ENCODE peak calls at places on chromosomes 1 and 21, in four cellular contexts. One of them, this sample, is unnamed.

GRCh38 chr21:44998086-44998620 is 58.3 kb downstream of the SLX9 start:
- DNase-seq in fibroblast of lung: no peak
- DNase-seq in astrocyte of the spinal cord: no peak
- DNase-seq in dorsolateral prefrontal cortex: no peak
- DNase-seq in this sample: no peak

GRCh38 chr1:236686815-236687160 is 489 bp downstream of the ACTN2 start:
- DNase-seq in fibroblast of lung: no peak
- DNase-seq in astrocyte of the spinal cord: no peak
- DNase-seq in dorsolateral prefrontal cortex: no peak
- DNase-seq in this sample: no peak

GRCh38 chr21:32572574-32573420 is 12.5 kb downstream of the TCP10L start:
- DNase-seq in fibroblast of lung: no peak
- DNase-seq in astrocyte of the spinal cord: no peak
- DNase-seq in dorsolateral prefrontal cortex: no peak
- DNase-seq in this sample: no peak

GRCh38 chr1:184326278-184326677 is 60.6 kb upstream of the C1orf21 start:
- DNase-seq in fibroblast of lung: no peak
- DNase-seq in astrocyte of the spinal cord: no peak
- DNase-seq in dorsolateral prefrontal cortex: no peak
- DNase-seq in this sample: no peak

GRCh38 chr1:192589813-192590212 is 14.2 kb downstream of the RGS1 start:
- DNase-seq in fibroblast of lung: no peak
- DNase-seq in astrocyte of the spinal cord: no peak
- DNase-seq in dorsolateral prefrontal cortex: no peak
- DNase-seq in this sample: no peak

GRCh38 chr1:233905416-233906051 is 1.1 kb downstream of the SLC35F3 start:
- DNase-seq in fibroblast of lung: no peak
- DNase-seq in astrocyte of the spinal cord: no peak
- DNase-seq in dorsolateral prefrontal cortex: no peak
- DNase-seq in this sample: no peak

GRCh38 chr1:214026985-214027384 is 39.2 kb downstream of the PROX1 start:
- DNase-seq in fibroblast of lung: no peak
- DNase-seq in astrocyte of the spinal cord: no peak
- DNase-seq in dorsolateral prefrontal cortex: no peak
- DNase-seq in this sample: no peak

GRCh38 chr1:7171168-7171567 is 385.9 kb downstream of the CAMTA1 start:
- DNase-seq in fibroblast of lung: no peak
- DNase-seq in astrocyte of the spinal cord: no peak
- DNase-seq in dorsolateral prefrontal cortex: no peak
- DNase-seq in this sample: no peak

GRCh38 chr1:9494936-9495758 is 44.1 kb upstream of the SLC25A33 start:
- DNase-seq in fibroblast of lung: peak; percentile 46
- DNase-seq in astrocyte of the spinal cord: peak; percentile 38
- DNase-seq in dorsolateral prefrontal cortex: peak; percentile 31
- DNase-seq in this sample: peak; percentile 58

GRCh38 chr1:38243106-38243505 is 196.5 kb upstream of the POU3F1 start:
- DNase-seq in fibroblast of lung: no peak
- DNase-seq in astrocyte of the spinal cord: no peak
- DNase-seq in dorsolateral prefrontal cortex: no peak
- DNase-seq in this sample: no peak

GRCh38 chr1:111202707-111203623 is 2.5 kb upstream of the DENND2D start:
- DNase-seq in fibroblast of lung: no peak
- DNase-seq in astrocyte of the spinal cord: no peak
- DNase-seq in dorsolateral prefrontal cortex: no peak
- DNase-seq in this sample: no peak

GRCh38 chr1:221040716-221041275 is 161.6 kb downstream of the HLX start:
- DNase-seq in fibroblast of lung: no peak
- DNase-seq in astrocyte of the spinal cord: no peak
- DNase-seq in dorsolateral prefrontal cortex: no peak
- DNase-seq in this sample: no peak

GRCh38 chr1:20329793-20330542 is 39.3 kb downstream of the VWA5B1 start:
- DNase-seq in fibroblast of lung: no peak
- DNase-seq in astrocyte of the spinal cord: no peak
- DNase-seq in dorsolateral prefrontal cortex: no peak
- DNase-seq in this sample: no peak

GRCh38 chr1:170910273-170910672 is 25.1 kb upstream of the MROH9 start:
- DNase-seq in fibroblast of lung: peak; percentile 47
- DNase-seq in astrocyte of the spinal cord: peak; percentile 31
- DNase-seq in dorsolateral prefrontal cortex: no peak
- DNase-seq in this sample: no peak

GRCh38 chr1:89198500-89199072 is at the start of gene GBP4:
- DNase-seq in fibroblast of lung: peak; percentile 29
- DNase-seq in astrocyte of the spinal cord: peak; percentile 9
- DNase-seq in dorsolateral prefrontal cortex: peak; percentile 28
- DNase-seq in this sample: no peak

GRCh38 chr1:186188736-186189135 is 186.3 kb downstream of the TPR start:
- DNase-seq in fibroblast of lung: peak; percentile 9
- DNase-seq in astrocyte of the spinal cord: peak; percentile 71
- DNase-seq in dorsolateral prefrontal cortex: no peak
- DNase-seq in this sample: no peak

GRCh38 chr1:56508523-56508983 is 70.8 kb downstream of the PLPP3 start:
- DNase-seq in fibroblast of lung: peak; percentile 40
- DNase-seq in astrocyte of the spinal cord: no peak
- DNase-seq in dorsolateral prefrontal cortex: no peak
- DNase-seq in this sample: no peak

GRCh38 chr1:47838562-47839459 is 158.4 kb downstream of the TRABD2B start:
- DNase-seq in fibroblast of lung: no peak
- DNase-seq in astrocyte of the spinal cord: no peak
- DNase-seq in dorsolateral prefrontal cortex: no peak
- DNase-seq in this sample: no peak

GRCh38 chr1:47837866-47838561 is 159.2 kb downstream of the TRABD2B start:
- DNase-seq in fibroblast of lung: no peak
- DNase-seq in astrocyte of the spinal cord: no peak
- DNase-seq in dorsolateral prefrontal cortex: no peak
- DNase-seq in this sample: no peak

GRCh38 chr1:47840791-47841190 is 156.4 kb downstream of the TRABD2B start:
- DNase-seq in fibroblast of lung: no peak
- DNase-seq in astrocyte of the spinal cord: no peak
- DNase-seq in dorsolateral prefrontal cortex: no peak
- DNase-seq in this sample: no peak

GRCh38 chr1:47840338-47840737 is 156.8 kb downstream of the TRABD2B start:
- DNase-seq in fibroblast of lung: no peak
- DNase-seq in astrocyte of the spinal cord: no peak
- DNase-seq in dorsolateral prefrontal cortex: no peak
- DNase-seq in this sample: no peak

DNA sequence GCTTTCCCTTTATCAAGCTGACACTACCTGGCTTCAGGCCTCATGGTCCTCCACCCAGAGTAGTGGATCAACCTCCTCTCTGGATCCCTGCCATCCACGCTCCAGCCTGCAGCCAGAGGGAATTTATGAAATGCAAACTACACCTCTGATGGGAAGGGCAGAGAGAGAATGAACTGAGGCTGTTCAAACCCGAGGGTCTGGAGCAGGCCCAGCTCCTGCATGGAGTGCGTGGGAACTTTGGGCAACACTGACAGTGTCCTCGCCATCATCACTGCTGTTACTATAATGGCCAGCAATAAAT is 157.8 kb downstream of the TRABD2B start:
- DNase-seq in fibroblast of lung: no peak
- DNase-seq in astrocyte of the spinal cord: no peak
- DNase-seq in dorsolateral prefrontal cortex: no peak
- DNase-seq in this sample: no peak
- TF ChIP-seq CTCF in fibroblast of lung: no peak
- TF ChIP-seq CTCF in astrocyte of the spinal cord: no peak
- TF ChIP-seq CTCF in dorsolateral prefrontal cortex: no peak
- TF ChIP-seq CTCF in this sample: no peak

DNA sequence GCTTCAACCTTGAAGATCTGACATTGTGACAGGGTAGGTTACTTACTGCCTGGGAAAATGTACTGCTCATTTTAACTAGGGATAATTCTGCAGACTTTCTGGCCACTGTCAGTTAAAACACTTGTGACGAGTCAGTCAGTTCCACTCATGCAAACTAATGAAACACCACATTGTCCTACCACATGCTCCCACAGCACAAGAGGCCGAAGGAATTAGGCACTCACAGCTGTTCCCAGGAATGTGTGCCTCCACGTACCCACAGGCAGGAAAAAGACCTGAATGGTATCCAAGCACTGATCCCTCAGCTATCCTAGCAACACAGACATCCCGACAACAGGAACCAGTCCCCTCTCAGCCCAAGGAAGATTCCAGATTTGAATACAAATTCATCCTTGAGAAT is 12.3 kb downstream of the BCAR3 start:
- DNase-seq in fibroblast of lung: no peak
- DNase-seq in astrocyte of the spinal cord: peak; percentile 58
- DNase-seq in dorsolateral prefrontal cortex: no peak
- DNase-seq in this sample: no peak
- TF ChIP-seq CTCF in fibroblast of lung: no peak
- TF ChIP-seq CTCF in astrocyte of the spinal cord: no peak
- TF ChIP-seq CTCF in dorsolateral prefrontal cortex: no peak
- TF ChIP-seq CTCF in this sample: no peak

GRCh38 chr21:33901421-33902288 is 13.9 kb downstream of the ATP5PO start:
- DNase-seq in fibroblast of lung: peak; percentile 63
- DNase-seq in astrocyte of the spinal cord: peak; percentile 72
- DNase-seq in dorsolateral prefrontal cortex: peak; percentile 52
- DNase-seq in this sample: no peak
- TF ChIP-seq CTCF in fibroblast of lung: peak; percentile 43
- TF ChIP-seq CTCF in astrocyte of the spinal cord: peak; percentile 81
- TF ChIP-seq CTCF in dorsolateral prefrontal cortex: peak; percentile 54
- TF ChIP-seq CTCF in this sample: peak; percentile 59

DNA sequence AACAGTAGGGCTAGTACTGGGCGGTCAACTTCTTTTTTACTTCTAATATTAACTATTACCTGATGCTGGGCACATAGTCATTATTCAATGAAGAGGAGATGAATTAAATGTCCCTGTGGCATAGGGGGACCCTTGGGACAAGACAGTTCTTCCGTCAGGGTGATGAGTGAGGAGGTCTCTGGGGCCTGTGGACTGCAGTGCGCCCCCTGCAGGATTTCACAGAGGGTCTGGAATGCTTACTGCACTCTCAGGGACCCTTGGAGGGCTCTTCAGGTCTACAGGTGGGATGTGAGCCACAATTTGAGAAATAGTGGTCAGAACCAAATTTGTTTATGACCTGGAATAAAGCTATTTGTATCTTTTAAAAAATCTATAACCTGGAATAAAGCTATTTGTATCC is 149.4 kb downstream of the FAM78B start:
- DNase-seq in fibroblast of lung: no peak
- DNase-seq in astrocyte of the spinal cord: no peak
- DNase-seq in dorsolateral prefrontal cortex: no peak
- DNase-seq in this sample: no peak
- TF ChIP-seq CTCF in fibroblast of lung: no peak
- TF ChIP-seq CTCF in astrocyte of the spinal cord: no peak
- TF ChIP-seq CTCF in dorsolateral prefrontal cortex: no peak
- TF ChIP-seq CTCF in this sample: peak; percentile 38

DNA sequence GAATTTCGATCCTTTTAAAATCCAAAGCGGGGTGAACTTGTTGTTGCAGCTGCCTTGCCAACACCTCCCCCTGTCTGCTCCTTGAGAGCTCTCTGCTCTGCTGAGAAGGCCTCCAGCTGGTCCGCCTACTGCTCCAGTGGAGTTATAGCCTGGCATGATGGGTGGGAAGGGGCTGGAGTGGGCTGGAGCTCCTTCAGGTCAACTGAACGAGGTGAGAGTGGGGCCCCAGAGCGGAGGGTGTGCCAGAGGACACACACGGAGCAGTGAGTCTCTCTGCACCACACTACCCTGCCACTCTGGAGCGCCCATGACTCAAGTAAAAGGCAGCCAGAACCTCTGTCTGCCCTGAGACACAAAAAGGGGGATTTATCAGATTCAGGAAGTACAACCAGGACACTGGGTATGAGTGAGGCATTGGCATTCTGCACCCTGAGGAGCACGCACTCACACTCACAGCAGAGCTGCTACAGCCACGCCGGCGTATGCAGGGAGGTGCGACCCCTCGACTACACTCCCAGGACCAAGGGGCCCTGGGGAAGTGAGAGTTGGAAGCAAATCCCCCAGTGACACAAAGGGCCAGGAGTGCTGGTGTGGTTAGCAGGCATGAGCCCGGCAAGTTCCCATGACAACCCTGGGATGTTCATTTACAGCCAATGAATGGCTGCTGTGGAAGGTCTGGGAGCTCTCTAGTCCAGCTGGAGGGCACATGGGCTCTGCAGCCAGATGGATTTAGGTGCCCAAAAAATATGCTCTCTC is 28.0 kb upstream of the EVA1B start:
- DNase-seq in fibroblast of lung: peak; percentile 89
- DNase-seq in astrocyte of the spinal cord: peak; percentile 87
- DNase-seq in dorsolateral prefrontal cortex: no peak
- DNase-seq in this sample: no peak
- TF ChIP-seq CTCF in fibroblast of lung: no peak
- TF ChIP-seq CTCF in astrocyte of the spinal cord: peak; percentile 20
- TF ChIP-seq CTCF in dorsolateral prefrontal cortex: no peak
- TF ChIP-seq CTCF in this sample: no peak

DNA sequence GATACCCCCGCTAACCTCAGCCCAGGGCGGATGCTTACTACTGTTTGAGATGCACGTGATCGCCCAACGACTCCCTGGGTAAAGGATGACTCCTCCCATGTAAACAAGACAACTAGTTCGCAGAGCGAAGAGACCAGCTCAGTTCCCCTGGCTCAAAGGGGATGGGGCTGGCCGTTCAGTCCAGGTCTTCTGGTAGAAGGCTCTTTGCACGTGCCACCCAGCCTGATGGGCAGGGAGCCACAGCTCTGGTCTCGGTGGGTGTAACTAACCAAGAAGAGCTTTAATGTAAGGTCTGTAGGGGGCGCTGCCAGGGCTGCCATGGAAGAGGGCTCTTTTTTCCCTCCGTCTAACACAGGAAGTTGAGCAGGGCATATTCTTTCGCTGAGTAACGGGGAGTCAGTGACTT is 49.4 kb upstream of the PARP1 start:
- DNase-seq in fibroblast of lung: no peak
- DNase-seq in astrocyte of the spinal cord: no peak
- DNase-seq in dorsolateral prefrontal cortex: no peak
- DNase-seq in this sample: no peak
- TF ChIP-seq CTCF in fibroblast of lung: no peak
- TF ChIP-seq CTCF in astrocyte of the spinal cord: peak; percentile 22
- TF ChIP-seq CTCF in dorsolateral prefrontal cortex: no peak
- TF ChIP-seq CTCF in this sample: peak; percentile 26